ENCODE peak calls at places on chromosomes 12 and 14, in seven cellular contexts. P, W, X, D, E, S and V are unnamed samples.

GRCh38 chr14:100440758-100441203 is 117.6 kb downstream of the SLC25A47 start:
- DNase-seq in P (no peak), W (no peak), X (peak; percentile 42), D (no peak), E (peak; percentile 33), S (no peak), V (peak; percentile 69)

GRCh38 chr12:10562306-10562933 is 51.0 kb downstream of the MAGOHB start:
- DNase-seq in P (peak; percentile 70), W (no peak), X (peak; percentile 67), D (peak; percentile 23), E (peak; percentile 74), S (no peak), V (peak; percentile 64)

GRCh38 chr12:124756151-124756550 is 107.5 kb downstream of the SCARB1 start:
- DNase-seq in P (no peak), W (no peak), X (no peak), D (no peak), E (no peak), S (no peak), V (peak; percentile 57)

GRCh38 chr12:89988156-89988555 is 279.5 kb upstream of the ATP2B1 start:
- DNase-seq in P (no peak), W (no peak), X (no peak), D (no peak), E (no peak), S (no peak), V (peak; percentile 67)

GRCh38 chr12:12384601-12385321 is 27.9 kb downstream of the BORCS5 start:
- DNase-seq in P (peak; percentile 40), W (no peak), X (peak; percentile 35), D (no peak), E (peak; percentile 47), S (no peak), V (no peak)

GRCh38 chr14:103699261-103699661 is 16.0 kb downstream of the XRCC3 start:
- DNase-seq in P (no peak), W (no peak), X (no peak), D (no peak), E (no peak), S (no peak), V (no peak)

GRCh38 chr12:108313609-108314331 is 25.3 kb downstream of the CMKLR1 start:
- DNase-seq in P (peak; percentile 27), W (peak; percentile 51), X (no peak), D (no peak), E (peak; percentile 31), S (no peak), V (no peak)

GRCh38 chr12:122062832-122063690 is 15.5 kb upstream of the MLXIP start:
- DNase-seq in P (peak; percentile 83), W (peak; percentile 41), X (peak; percentile 87), D (no peak), E (peak; percentile 77), S (peak; percentile 86), V (peak; percentile 90)

GRCh38 chr14:29442720-29443119 is 484.9 kb downstream of the PRKD1 start:
- DNase-seq in P (peak; percentile 64), W (no peak), X (peak; percentile 58), D (peak; percentile 18), E (peak; percentile 65), S (no peak), V (peak; percentile 42)

GRCh38 chr12:120474092-120474960 is 4.8 kb upstream of the SRSF9 start:
- DNase-seq in P (peak; percentile 69), W (no peak), X (peak; percentile 51), D (no peak), E (peak; percentile 43), S (peak; percentile 10), V (peak; percentile 34)

GRCh38 chr12:94071258-94071657 is 77.1 kb upstream of the PLXNC1 start:
- DNase-seq in P (no peak), W (no peak), X (no peak), D (no peak), E (no peak), S (no peak), V (no peak)

GRCh38 chr12:89230376-89231101 is 121.8 kb downstream of the DUSP6 start:
- DNase-seq in P (no peak), W (no peak), X (peak; percentile 14), D (no peak), E (no peak), S (no peak), V (no peak)

GRCh38 chr12:44053550-44054243 is 217.8 kb downstream of the TMEM117 start:
- DNase-seq in P (peak; percentile 34), W (peak; percentile 23), X (peak; percentile 91), D (peak; percentile 63), E (peak; percentile 1), S (no peak), V (no peak)

GRCh38 chr12:989751-990278 is 1.2 kb upstream of the ERC1 start:
- DNase-seq in P (peak; percentile 76), W (peak; percentile 13), X (peak; percentile 74), D (peak; percentile 40), E (peak; percentile 85), S (no peak), V (peak; percentile 73)

GRCh38 chr14:91520138-91520537 is 10.0 kb upstream of the PPP4R3A start:
- DNase-seq in P (no peak), W (no peak), X (no peak), D (no peak), E (no peak), S (no peak), V (no peak)
- H3K4me3 ChIP-seq in P (no peak overlapping the region), W (no peak overlapping the region), X (no peak overlapping the region), D (no peak overlapping the region), E (no peak overlapping the region), S (no peak overlapping the region), V (no peak overlapping the region)

GRCh38 chr12:53695148-53696138 is 19.6 kb upstream of the ATP5MC2 start:
- DNase-seq in P (peak; percentile 62), W (no peak), X (peak; percentile 62), D (no peak), E (peak; percentile 73), S (peak; percentile 68), V (peak; percentile 48)
- TF ChIP-seq CTCF in P (peak; percentile 26), W (no peak), X (peak; percentile 25), D (no peak), E (peak; percentile 22), S (no peak), V (no peak)

GRCh38 chr12:4031703-4032291 is 158.6 kb upstream of the PARP11 start:
- DNase-seq in P (no peak), W (peak; percentile 15), X (peak; percentile 49), D (no peak), E (peak; percentile 55), S (peak; percentile 72), V (peak; percentile 54)
- H3K4me3 ChIP-seq in P (no peak overlapping the region), W (peak overlapping the region; percentile 59), X (no peak overlapping the region), D (peak overlapping the region; percentile 41), E (peak overlapping the region; percentile 40), S (peak overlapping the region; percentile 57), V (peak overlapping the region; percentile 33)

DNA sequence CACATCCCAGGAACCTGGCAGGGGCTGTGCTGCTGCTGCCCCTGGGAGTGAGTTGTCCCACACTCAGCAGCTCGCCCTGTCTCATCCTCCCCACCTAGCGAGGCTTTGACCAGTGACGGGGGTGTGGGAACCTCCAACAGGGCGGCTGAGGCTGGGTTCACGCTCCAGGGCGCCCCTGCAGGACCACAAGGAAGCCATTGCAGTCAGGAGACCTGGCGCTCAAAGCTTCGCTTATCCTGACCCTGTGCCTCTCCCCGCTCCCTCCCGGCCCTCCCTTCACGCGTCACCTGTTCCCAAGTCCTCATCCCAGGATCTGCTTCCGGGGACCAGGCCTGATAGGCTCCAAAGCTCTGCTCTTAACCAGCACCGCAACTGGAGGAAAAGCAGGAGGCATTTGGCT is 272.0 kb upstream of the SFSWAP start:
- DNase-seq in P (no peak), W (no peak), X (no peak), D (no peak), E (no peak), S (peak; percentile 57), V (no peak)
- TF ChIP-seq CTCF in P (no peak), W (no peak), X (no peak), D (no peak), E (no peak), S (no peak), V (no peak)

DNA sequence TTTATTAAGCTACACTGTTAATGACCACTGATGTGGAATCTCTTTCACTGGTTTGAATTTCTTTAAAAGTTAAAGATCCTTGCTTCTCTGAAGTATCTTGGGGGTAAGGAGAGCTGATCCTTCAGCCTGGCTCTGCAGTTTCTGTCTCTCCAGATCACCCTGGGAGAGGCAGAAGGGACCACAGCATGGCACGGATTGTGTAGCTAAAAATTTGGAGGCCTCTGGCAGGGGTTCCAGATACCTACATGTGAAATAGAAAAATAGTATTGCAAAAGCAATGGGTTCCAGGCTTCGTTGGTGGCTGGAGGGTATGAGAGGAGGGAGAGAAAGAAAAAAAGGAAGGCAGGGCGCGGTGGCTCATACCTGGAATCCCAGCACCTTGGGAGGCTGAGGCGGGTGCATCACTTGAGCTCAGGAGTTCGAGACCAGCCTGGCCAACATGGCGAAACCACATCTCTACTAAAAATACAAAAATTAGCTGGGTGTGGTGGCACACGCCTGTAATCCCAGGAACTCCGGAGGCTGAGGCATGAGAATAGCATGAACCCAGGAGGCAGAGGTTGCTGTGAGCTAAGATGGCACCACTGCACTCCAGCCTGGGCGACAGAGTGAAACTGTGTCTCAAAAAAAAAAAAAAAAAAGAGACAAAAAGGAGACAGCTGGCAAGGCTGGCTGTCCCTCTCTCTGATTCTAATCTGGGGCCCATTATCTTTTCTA is 3.5 kb downstream of the CHST11 start:
- DNase-seq in P (no peak), W (no peak), X (no peak), D (no peak), E (no peak), S (no peak), V (no peak)
- H3K4me3 ChIP-seq in P (no peak overlapping the region), W (no peak overlapping the region), X (no peak overlapping the region), D (no peak overlapping the region), E (no peak overlapping the region), S (no peak overlapping the region), V (no peak overlapping the region)

DNA sequence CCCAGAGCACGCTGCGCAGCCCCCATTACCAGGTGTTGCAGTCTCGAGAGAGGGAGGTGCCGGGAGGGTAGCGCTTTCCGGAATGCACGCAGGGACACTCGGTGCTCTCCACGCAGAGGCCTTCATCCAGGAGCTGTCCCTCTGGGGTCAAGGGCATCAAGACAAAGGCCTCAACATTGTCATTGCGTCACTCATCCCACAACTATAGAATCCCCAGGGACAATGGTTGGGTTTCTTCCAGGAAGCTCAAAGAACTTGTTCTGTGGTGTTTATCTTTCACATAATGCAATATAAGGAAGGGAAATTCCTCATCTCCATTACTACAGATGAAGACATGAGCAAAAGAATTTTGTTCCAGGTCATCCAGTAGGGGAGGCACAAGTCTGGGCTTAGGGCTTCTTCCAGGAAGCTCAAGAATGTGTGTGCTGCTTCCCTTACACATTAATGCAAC is 52.1 kb downstream of the VWF start:
- DNase-seq in P (peak; percentile 49), W (peak; percentile 71), X (peak; percentile 92), D (no peak), E (peak; percentile 91), S (no peak), V (peak; percentile 49)
- TF ChIP-seq CTCF in P (peak; percentile 36), W (no peak), X (peak; percentile 56), D (peak; percentile 30), E (peak; percentile 67), S (no peak), V (peak; percentile 30)